ENCODE peak calls at places on chromosome 6, in four cellular contexts. S is A549, W is transverse colon, E is ovary. B is an unnamed sample.

GRCh38 chr6:39792501-39793450 is 600 bp downstream of the DAAM2 start:
- DNase-seq in S (no peak), W (no peak), E (peak; percentile 41), B (no peak)

GRCh38 chr6:144736763-144737162 is 451.6 kb downstream of the UTRN start:
- DNase-seq in S (no peak), W (no peak), E (no peak), B (no peak)

GRCh38 chr6:25499851-25500250 is 152.2 kb upstream of the SCGN start:
- DNase-seq in S (no peak), W (no peak), E (no peak), B (no peak)

GRCh38 chr6:161660666-161661571 is 387.1 kb upstream of the AGPAT4 start:
- DNase-seq in S (no peak), W (no peak), E (no peak), B (peak; percentile 83)

GRCh38 chr6:93013054-93013453 is 406.3 kb downstream of the EPHA7 start:
- DNase-seq in S (no peak), W (no peak), E (no peak), B (no peak)

GRCh38 chr6:27268803-27269202 is 21.3 kb downstream of the PRSS16 start:
- DNase-seq in S (no peak), W (no peak), E (no peak), B (no peak)

GRCh38 chr6:108862479-108863191 is 14.4 kb downstream of the ARMC2 start:
- DNase-seq in S (no peak), W (peak; percentile 32), E (no peak), B (no peak)

GRCh38 chr6:150332939-150333591 is 35.7 kb upstream of the IYD start:
- DNase-seq in S (no peak), W (no peak), E (no peak), B (no peak)

GRCh38 chr6:111258615-111259088 is 171.3 kb downstream of the SLC16A10 start:
- DNase-seq in S (no peak), W (no peak), E (no peak), B (no peak)

GRCh38 chr6:150865406-150866146 is at the start of gene MTHFD1L:
- DNase-seq in S (peak; percentile 85), W (peak; percentile 80), E (peak; percentile 70), B (no peak)

GRCh38 chr6:123547216-123547978 is 89.4 kb downstream of the TRDN start:
- DNase-seq in S (no peak), W (no peak), E (no peak), B (no peak)

GRCh38 chr6:112176175-112176574 is 78.2 kb downstream of the LAMA4 start:
- DNase-seq in S (no peak), W (no peak), E (no peak), B (no peak)

GRCh38 chr6:110178626-110179405 is 654 bp downstream of the WASF1 start:
- DNase-seq in S (peak; percentile 23), W (peak; percentile 42), E (peak; percentile 45), B (no peak)

GRCh38 chr6:162582381-162582780 is 145.2 kb downstream of the PRKN start:
- DNase-seq in S (no peak), W (no peak), E (no peak), B (no peak)

GRCh38 chr6:130628862-130629261 is 198.3 kb upstream of the SMLR1 start:
- DNase-seq in S (no peak), W (no peak), E (no peak), B (no peak)

GRCh38 chr6:23183846-23184245 is 614.5 kb downstream of the HDGFL1 start:
- DNase-seq in S (no peak), W (no peak), E (no peak), B (no peak)

GRCh38 chr6:21749754-21750153 is 156.2 kb downstream of the SOX4 start:
- DNase-seq in S (no peak), W (no peak), E (no peak), B (peak; percentile 75)

GRCh38 chr6:40986364-40986763 is 52.7 kb downstream of the UNC5CL start:
- DNase-seq in S (no peak), W (no peak), E (no peak), B (peak; percentile 84)

GRCh38 chr6:26199773-26200728 is 112.8 kb downstream of the HFE start:
- DNase-seq in S (no peak), W (no peak), E (no peak), B (no peak)

GRCh38 chr6:46586896-46587295 is 65.7 kb downstream of the CYP39A1 start:
- DNase-seq in S (no peak), W (no peak), E (no peak), B (no peak)

GRCh38 chr6:87897581-87898147 is 150.0 kb upstream of the SPACA1 start:
- DNase-seq in S (no peak), W (no peak), E (no peak), B (no peak)

GRCh38 chr6:56914791-56915658 is 39.9 kb upstream of the BEND6 start:
- DNase-seq in S (no peak), W (no peak), E (no peak), B (no peak)

GRCh38 chr6:53069431-53069830 is 4.2 kb downstream of the FBXO9 start:
- DNase-seq in S (no peak), W (no peak), E (no peak), B (no peak)
- TF ChIP-seq EP300 in S (no peak), W (no peak), E (no peak), B (no peak)

DNA sequence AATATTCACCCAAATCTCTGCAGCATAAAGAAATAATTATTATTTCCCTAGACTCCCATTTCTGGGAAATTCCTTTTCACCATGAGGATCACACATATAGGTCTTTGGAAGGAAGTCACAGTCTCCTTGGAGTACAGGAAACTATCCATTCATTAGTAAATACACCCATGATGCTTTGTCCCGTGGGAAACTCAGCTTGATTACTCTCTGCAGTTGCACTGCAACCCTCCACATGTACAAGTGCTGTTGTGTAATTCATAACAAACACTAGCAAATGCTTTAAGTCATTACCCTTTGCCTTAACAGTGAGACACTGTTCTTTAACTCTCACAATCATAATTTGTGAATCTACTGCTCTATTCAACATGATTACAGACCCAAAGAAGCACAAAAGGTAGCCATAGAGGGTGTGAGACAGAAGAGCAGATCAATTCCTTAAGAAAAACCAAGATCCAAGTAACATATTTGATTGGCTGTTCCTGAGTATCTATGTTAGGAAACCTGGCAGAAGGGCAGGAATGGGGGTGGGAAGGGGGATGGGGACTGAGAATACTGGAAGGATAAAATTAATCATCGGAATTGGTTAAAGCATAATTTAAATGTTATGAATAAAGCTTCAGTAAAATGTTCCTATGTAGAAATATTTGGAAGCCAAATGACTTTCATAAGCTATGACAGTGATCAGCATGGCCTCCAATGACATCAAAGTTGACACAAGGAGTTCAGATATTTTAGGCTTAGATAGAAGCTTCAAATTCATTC is 268.0 kb downstream of the HACE1 start:
- DNase-seq in S (no peak), W (no peak), E (no peak), B (no peak)
- H3K27ac ChIP-seq in S (no peak overlapping the region), W (no peak overlapping the region), E (no peak overlapping the region), B (no peak overlapping the region)

GRCh38 chr6:34236423-34237315 is at the start of gene HMGA1:
- DNase-seq in S (peak; percentile 64), W (peak; percentile 92), E (peak; percentile 70), B (peak; percentile 96)
- TF ChIP-seq EP300 in S (no peak), W (no peak), E (no peak), B (no peak)

GRCh38 chr6:156410649-156411048 is 366.5 kb upstream of the ARID1B start:
- DNase-seq in S (no peak), W (no peak), E (no peak), B (no peak)
- H3K27ac ChIP-seq in S (no peak overlapping the region), W (no peak overlapping the region), E (no peak overlapping the region), B (no peak overlapping the region)

GRCh38 chr6:28956331-28956730 is 32.5 kb upstream of the TRIM27 start:
- DNase-seq in S (no peak), W (no peak), E (no peak), B (no peak)

GRCh38 chr6:28965706-28966105 is 39.4 kb downstream of the ZNF311 start:
- DNase-seq in S (no peak), W (no peak), E (no peak), B (no peak)

GRCh38 chr6:28960846-28961500 is 37.2 kb upstream of the TRIM27 start:
- DNase-seq in S (no peak), W (no peak), E (no peak), B (no peak)
- TF ChIP-seq EP300 in S (no peak), W (no peak), E (no peak), B (no peak)

GRCh38 chr6:113659762-113660404 is 197.3 kb upstream of the MARCKS start:
- DNase-seq in S (no peak), W (no peak), E (no peak), B (no peak)

GRCh38 chr6:113662688-113663333 is 194.3 kb upstream of the MARCKS start:
- DNase-seq in S (no peak), W (no peak), E (no peak), B (no peak)

GRCh38 chr6:113664909-113665308 is 192.2 kb upstream of the MARCKS start:
- DNase-seq in S (no peak), W (no peak), E (no peak), B (no peak)

DNA sequence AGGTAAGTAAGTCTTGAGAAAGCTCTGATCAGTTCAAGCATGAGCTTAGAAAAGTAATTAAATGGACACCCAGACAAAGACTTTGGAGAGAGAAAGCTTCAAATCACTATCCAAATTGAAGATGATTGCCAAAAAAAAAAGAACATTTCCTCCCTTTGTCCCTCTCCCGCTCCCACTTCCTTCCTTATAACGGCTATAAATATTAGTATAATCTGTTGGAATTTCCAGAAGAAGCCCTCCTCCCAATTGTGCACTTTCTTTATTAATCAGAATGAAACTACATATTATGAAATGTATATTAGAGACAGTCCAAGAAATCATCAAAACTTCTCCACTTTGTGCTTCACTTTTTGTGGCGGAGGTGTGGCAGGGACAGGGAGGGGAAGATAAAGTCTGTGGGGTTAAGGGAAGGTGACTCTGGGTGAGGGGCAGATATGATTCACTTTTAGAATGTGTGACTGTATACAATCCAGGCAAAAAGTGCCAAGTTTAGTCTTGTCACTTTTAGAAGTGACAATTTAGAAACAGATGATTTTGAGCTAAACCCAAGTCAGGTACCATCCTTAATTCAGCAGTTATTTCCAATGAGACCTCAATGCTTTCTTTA is 195.0 kb upstream of the MARCKS start:
- DNase-seq in S (no peak), W (no peak), E (no peak), B (no peak)
- H3K27ac ChIP-seq in S (no peak overlapping the region), W (no peak overlapping the region), E (no peak overlapping the region), B (no peak overlapping the region)